ENCODE peak calls at places on chromosomes 6 and 20, in six cellular contexts. A is dermis microvascular lymphatic vessel endothelial cell, Q is Kasumi-1, B is tibial nerve, O is ascending aorta, W is GM04504. J is an unnamed sample.

GRCh38 chr6:81774542-81774941 is 22.1 kb upstream of the TENT5A start:
- DNase-seq in B (no peak), O (no peak), Q (no peak), A (no peak), W (no peak), J (no peak)

GRCh38 chr6:123764717-123765116 is 38.9 kb upstream of the NKAIN2 start:
- DNase-seq in B (no peak), W (no peak), Q (no peak), A (no peak), O (no peak), J (no peak)

GRCh38 chr20:9609892-9610502 is 95.6 kb downstream of the LAMP5 start:
- DNase-seq in O (no peak), B (peak), Q (peak), A (peak), W (peak), J (peak)

GRCh38 chr6:90198758-90199425 is 97.8 kb downstream of the BACH2 start:
- DNase-seq in W (no peak), O (no peak), Q (no peak), A (no peak), B (no peak), J (no peak)

GRCh38 chr6:21262504-21262903 is 331.0 kb upstream of the SOX4 start:
- DNase-seq in Q (no peak), B (no peak), A (no peak), W (no peak), O (no peak), J (no peak)

GRCh38 chr6:127907960-127908640 is 7.2 kb upstream of the THEMIS start:
- DNase-seq in W (no peak), A (no peak), Q (no peak), B (no peak), O (no peak), J (no peak)

GRCh38 chr6:34566830-34567546 is 10.9 kb upstream of the SPDEF start:
- DNase-seq in B (no peak), O (no peak), A (no peak), Q (no peak), W (no peak), J (no peak)

GRCh38 chr6:18528084-18528743 is 141.1 kb downstream of the RNF144B start:
- DNase-seq in W (no peak), Q (peak), O (no peak), A (no peak), B (no peak), J (no peak)

GRCh38 chr6:151652338-151652737 is 155.1 kb upstream of the ESR1 start:
- DNase-seq in A (no peak), Q (no peak), O (no peak), B (no peak), W (no peak), J (no peak)